ENCODE peak calls at places on chromosomes 7 and 10, in four cellular contexts. K is HFF-Myc; L is HL-60; W is natural killer cell treated with Interleukin-12 subunit alpha and Interleukin-12 subunit beta and Interleukin-15 and Interleukin-18, amount 100 ng/mL, for 72 hours. Q is an unnamed sample.

GRCh38 chr10:89645742-89646172 is 715 bp upstream of the PANK1 start:
- DNase-seq in K (no peak), L (no peak), W (no peak), Q (peak)

GRCh38 chr10:42977032-42977416 is 99.8 kb upstream of the RET start:
- DNase-seq in W (peak), K (no peak), L (no peak), Q (no peak)

GRCh38 chr10:32985781-32986350 is 27.8 kb upstream of the ITGB1 start:
- DNase-seq in L (peak), W (no peak), K (no peak), Q (no peak)

GRCh38 chr10:122292376-122292775 is 21.3 kb downstream of the BTBD16 start:
- DNase-seq in W (no peak), L (no peak), K (no peak), Q (no peak)

GRCh38 chr10:59006511-59007306 is 169.7 kb upstream of the PHYHIPL start:
- DNase-seq in L (no peak), K (peak), W (no peak), Q (no peak)

GRCh38 chr7:47392241-47392759 is 189.6 kb downstream of the TNS3 start:
- DNase-seq in L (no peak), K (no peak), W (no peak), Q (no peak)

GRCh38 chr10:84395581-84395980 is 67.2 kb downstream of the CCSER2 start:
- DNase-seq in L (no peak), K (no peak), W (no peak), Q (no peak)

GRCh38 chr7:122416316-122416925 is 111.9 kb upstream of the FEZF1 start:
- DNase-seq in K (no peak), W (no peak), L (no peak), Q (no peak)

GRCh38 chr10:10677479-10677878 is 340.2 kb upstream of the CELF2 start:
- DNase-seq in L (peak), K (peak), W (no peak), Q (no peak)

GRCh38 chr7:136956671-136957070 is 88.2 kb downstream of the CHRM2 start:
- DNase-seq in K (no peak), L (no peak), W (no peak), Q (no peak)

GRCh38 chr10:122567056-122567660 is 6.6 kb downstream of the DMBT1 start:
- DNase-seq in K (no peak), L (no peak), W (no peak), Q (no peak)

GRCh38 chr7:32158751-32159360 is 88.6 kb upstream of the PDE1C start:
- DNase-seq in W (no peak), K (no peak), L (no peak), Q (no peak)

GRCh38 chr7:47507514-47507913 is 74.4 kb downstream of the TNS3 start:
- DNase-seq in K (no peak), W (no peak), L (no peak), Q (no peak)

GRCh38 chr10:100744136-100744979 is 1.0 kb upstream of the PAX2 start:
- DNase-seq in L (no peak), W (no peak), K (no peak), Q (no peak)

GRCh38 chr7:849145-849544 is 16.9 kb downstream of the SUN1 start:
- DNase-seq in L (no peak), K (no peak), W (no peak), Q (no peak)

GRCh38 chr10:3825862-3826351 is 40.9 kb upstream of the KLF6 start:
- DNase-seq in L (no peak), K (no peak), W (no peak), Q (no peak)

GRCh38 chr10:10589540-10589939 is 428.1 kb upstream of the CELF2 start:
- DNase-seq in L (no peak), K (peak), W (no peak), Q (no peak)

GRCh38 chr7:16881809-16882208 is at the start of gene AGR3:
- DNase-seq in K (no peak), W (no peak), L (no peak), Q (no peak)

GRCh38 chr10:81534991-81535390 is 340.0 kb upstream of the NRG3 start:
- DNase-seq in W (no peak), K (no peak), L (no peak), Q (no peak)

GRCh38 chr7:94376281-94376680 is 18.4 kb upstream of the COL1A2 start:
- DNase-seq in L (no peak), W (no peak), K (no peak), Q (no peak)

GRCh38 chr10:79454259-79454658 is 8.8 kb upstream of the ZCCHC24 start:
- DNase-seq in L (no peak), W (peak), K (no peak), Q (no peak)

GRCh38 chr7:43847496-43847895 is 21.8 kb downstream of the MRPS24 start:
- DNase-seq in K (no peak), L (no peak), W (no peak), Q (no peak)

GRCh38 chr7:94657771-94658693 is 2.1 kb upstream of the SGCE start:
- DNase-seq in K (peak), L (peak), W (peak), Q (peak)

GRCh38 chr7:132869166-132869861 is 212.6 kb downstream of the CHCHD3 start:
- DNase-seq in K (no peak), W (no peak), L (no peak), Q (no peak)

GRCh38 chr10:115931301-115931700 is 341.7 kb downstream of the GFRA1 start:
- DNase-seq in K (no peak), W (no peak), L (no peak), Q (no peak)

GRCh38 chr7:51224811-51225581 is 91.6 kb downstream of the COBL start:
- DNase-seq in L (no peak), K (no peak), W (no peak), Q (no peak)

GRCh38 chr10:130479906-130480305 is 343.7 kb downstream of the GLRX3 start:
- DNase-seq in W (peak), L (no peak), K (no peak), Q (no peak)

GRCh38 chr7:154960063-154960790 is 42.7 kb downstream of the PAXIP1 start:
- DNase-seq in L (no peak), W (no peak), K (no peak), Q (no peak)

GRCh38 chr7:128931186-128931798 is 6.4 kb upstream of the IRF5 start:
- DNase-seq in L (no peak), W (no peak), K (no peak), Q (no peak)

GRCh38 chr7:127578036-127578684 is 7.2 kb downstream of the GCC1 start:
- DNase-seq in L (no peak), K (no peak), W (no peak), Q (no peak)

GRCh38 chr7:28686418-28686800 is 271.7 kb downstream of the TRIL start:
- DNase-seq in K (peak), L (no peak), W (no peak), Q (no peak)

GRCh38 chr7:155506854-155507337 is 39.5 kb downstream of the CNPY1 start:
- DNase-seq in K (no peak), L (peak), W (no peak), Q (no peak)

GRCh38 chr7:77982926-77983550 is 184.5 kb downstream of the PHTF2 start:
- DNase-seq in W (no peak), K (no peak), L (no peak), Q (no peak)

GRCh38 chr10:125039354-125039769 is 97.4 kb downstream of the ZRANB1 start:
- DNase-seq in K (no peak), W (no peak), L (no peak), Q (no peak)

GRCh38 chr7:73741600-73741999 is 3.0 kb upstream of the ABHD11 start:
- DNase-seq in L (no peak), W (no peak), K (no peak), Q (no peak)

GRCh38 chr10:14586901-14587300 is 187.8 kb downstream of the FAM107B start:
- DNase-seq in K (no peak), W (no peak), L (no peak), Q (no peak)

GRCh38 chr10:89391882-89392756 is at the start of gene IFIT1:
- DNase-seq in K (peak), W (peak), L (peak), Q (peak)

GRCh38 chr7:151076863-151077704 is 3.5 kb downstream of the FASTK start:
- DNase-seq in W (no peak), K (no peak), L (peak), Q (no peak)